ENCODE peak calls at places on chromosomes 16 and 17, in eight cellular contexts. D is GM23248, K is HepG2, N is ascending aorta, G is heart right ventricle, J is tibial nerve, Z is tibial artery, U is heart left ventricle. P is an unnamed sample. For H3K4me1, the result is how much of the 10 kb centered on the place peaks cover.

GRCh38 chr16:74064120-74064735 is 232.4 kb upstream of the PSMD7 start:
- DNase-seq in D (peak), G (no peak), K (no peak), Z (no peak), J (no peak), N (no peak), U (no peak), P (no peak)

GRCh38 chr16:49471038-49471727 is 97.6 kb downstream of the C16orf78 start:
- DNase-seq in K (no peak), Z (no peak), D (no peak), U (no peak), G (no peak), J (no peak), N (no peak), P (no peak)

GRCh38 chr16:76428858-76429257 is 151.7 kb downstream of the CNTNAP4 start:
- DNase-seq in U (no peak), K (peak), Z (no peak), G (no peak), N (no peak), D (no peak), J (no peak), P (no peak)

GRCh38 chr16:67150058-67150832 is 553 bp downstream of the B3GNT9 start:
- DNase-seq in J (no peak), U (peak), G (peak), N (no peak), D (peak), Z (peak), K (no peak), P (peak)

GRCh38 chr17:29614345-29615047 is 8.2 kb downstream of the CORO6 start:
- DNase-seq in N (no peak), K (no peak), G (no peak), Z (no peak), U (no peak), J (no peak), D (no peak), P (no peak)

GRCh38 chr16:56041556-56042140 is 149.6 kb upstream of the GNAO1 start:
- DNase-seq in U (peak), N (no peak), K (peak), J (no peak), G (no peak), D (peak), Z (no peak), P (no peak)

GRCh38 chr17:11948791-11949190 is 48.5 kb downstream of the ZNF18 start:
- DNase-seq in N (no peak), G (no peak), K (no peak), J (no peak), Z (no peak), D (peak), U (peak), P (no peak)

GRCh38 chr17:2849327-2849670 is 53.1 kb downstream of the RAP1GAP2 start:
- DNase-seq in J (no peak), Z (no peak), G (no peak), D (peak), N (no peak), U (no peak), K (no peak), P (no peak)

GRCh38 chr17:56665864-56666263 is 72.4 kb downstream of the NOG start:
- DNase-seq in N (no peak), G (no peak), K (no peak), J (no peak), Z (no peak), D (no peak), U (no peak), P (no peak)

GRCh38 chr17:75685508-75685907 is 18.4 kb downstream of the SAP30BP start:
- DNase-seq in D (peak), J (no peak), Z (no peak), U (no peak), N (no peak), K (no peak), G (no peak), P (no peak)

GRCh38 chr16:83100679-83101078 is 473.9 kb downstream of the CDH13 start:
- DNase-seq in J (no peak), K (no peak), D (peak), Z (no peak), U (no peak), G (no peak), N (no peak), P (no peak)

GRCh38 chr16:21590287-21590686 is 9.1 kb upstream of the METTL9 start:
- DNase-seq in G (no peak), U (no peak), J (no peak), K (no peak), N (no peak), Z (no peak), D (peak), P (no peak)

GRCh38 chr17:6366144-6366755 is 68.7 kb downstream of the AIPL1 start:
- DNase-seq in N (no peak), J (no peak), G (no peak), K (no peak), Z (no peak), D (peak), U (no peak), P (no peak)

GRCh38 chr17:50593321-50593720 is 32.8 kb downstream of the CACNA1G start:
- DNase-seq in G (peak), U (peak), D (no peak), J (no peak), N (no peak), Z (no peak), K (peak), P (peak)

GRCh38 chr16:35732046-35732810 is 2272.8 kb downstream of the TP53TG3F start:
- DNase-seq in J (no peak), K (no peak), U (no peak), D (no peak), N (no peak), G (no peak), Z (no peak), P (no peak)

GRCh38 chr16:50372611-50373344 is 4.0 kb upstream of the BRD7 start:
- DNase-seq in J (no peak), N (peak), D (peak), K (peak), U (peak), G (peak), Z (peak), P (peak)

GRCh38 chr17:31586946-31587345 is 195.5 kb downstream of the RAB11FIP4 start:
- DNase-seq in D (peak), J (no peak), N (no peak), Z (no peak), U (no peak), G (no peak), K (no peak), P (no peak)

GRCh38 chr17:74297941-74298340 is 23.9 kb downstream of the DNAI2 start:
- DNase-seq in J (no peak), G (no peak), D (peak), K (no peak), Z (no peak), U (no peak), N (no peak), P (no peak)

GRCh38 chr16:2720719-2721633 is 952 bp upstream of the PRSS27 start:
- DNase-seq in G (peak), D (peak), Z (peak), K (peak), J (peak), N (peak), U (peak), P (peak)

GRCh38 chr16:72380283-72380682 is 208.3 kb upstream of the PMFBP1 start:
- DNase-seq in G (no peak), J (no peak), N (no peak), K (no peak), D (no peak), U (no peak), Z (no peak), P (no peak)

GRCh38 chr16:17461951-17462729 is 8.6 kb downstream of the XYLT1 start:
- DNase-seq in D (no peak), N (no peak), J (no peak), Z (no peak), K (no peak), G (no peak), U (no peak), P (no peak)

GRCh38 chr17:66714046-66715023 is 120.6 kb upstream of the CACNG5 start:
- DNase-seq in N (no peak), K (no peak), D (no peak), Z (no peak), J (no peak), U (no peak), G (no peak), P (no peak)

GRCh38 chr17:66713533-66714042 is 121.3 kb upstream of the CACNG5 start:
- DNase-seq in K (no peak), J (no peak), Z (no peak), N (no peak), D (no peak), U (no peak), G (no peak), P (no peak)

GRCh38 chr17:66711936-66712335 is 123.0 kb upstream of the CACNG5 start:
- DNase-seq in J (peak), D (no peak), U (no peak), G (no peak), K (peak), N (no peak), Z (no peak), P (no peak)

GRCh38 chr17:66711403-66711802 is 123.5 kb upstream of the CACNG5 start:
- DNase-seq in G (no peak), Z (no peak), N (no peak), K (no peak), J (no peak), U (no peak), D (no peak), P (no peak)

DNA sequence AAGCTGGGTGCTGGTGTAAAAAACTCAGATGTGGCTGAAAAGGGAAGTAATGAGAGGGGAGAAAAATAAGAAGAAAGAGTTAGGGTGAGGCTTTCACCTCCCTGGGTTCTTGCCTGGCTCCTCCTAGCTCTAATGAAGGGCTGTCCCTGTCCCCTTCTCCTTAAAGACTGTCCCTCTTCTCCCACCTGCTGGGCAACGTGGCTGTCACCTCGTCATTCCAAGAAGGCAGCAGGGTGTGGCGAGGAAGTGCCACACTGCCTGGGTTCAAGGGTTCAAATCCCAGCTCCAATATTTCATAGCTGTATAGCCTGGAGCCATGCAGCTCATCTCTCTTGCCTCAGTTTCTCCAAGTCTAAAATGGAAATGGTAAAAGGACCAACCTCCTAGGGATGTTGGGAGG is 122.5 kb upstream of the CACNG5 start:
- DNase-seq in K (no peak), D (no peak), U (no peak), Z (no peak), N (no peak), G (no peak), J (no peak), P (no peak)
- H3K4me1 ChIP-seq in K (under half), D (under half), U (under half), Z (under half), N (under half), G (under half), J (under half), P (under half)

GRCh38 chr16:84825896-84826557 is 6.2 kb downstream of the CRISPLD2 start:
- DNase-seq in J (no peak), D (peak), N (no peak), U (no peak), Z (no peak), K (no peak), G (no peak), P (no peak)

GRCh38 chr16:84822990-84823389 is 3.2 kb downstream of the CRISPLD2 start:
- DNase-seq in N (no peak), K (no peak), U (no peak), D (no peak), Z (no peak), J (no peak), G (no peak), P (no peak)

GRCh38 chr16:84821728-84822676 is 2.2 kb downstream of the CRISPLD2 start:
- DNase-seq in K (no peak), J (no peak), D (peak), G (no peak), Z (no peak), N (no peak), U (peak), P (no peak)

GRCh38 chr16:84823484-84823883 is 3.7 kb downstream of the CRISPLD2 start:
- DNase-seq in G (no peak), N (no peak), D (peak), Z (peak), U (no peak), K (no peak), J (no peak), P (no peak)

DNA sequence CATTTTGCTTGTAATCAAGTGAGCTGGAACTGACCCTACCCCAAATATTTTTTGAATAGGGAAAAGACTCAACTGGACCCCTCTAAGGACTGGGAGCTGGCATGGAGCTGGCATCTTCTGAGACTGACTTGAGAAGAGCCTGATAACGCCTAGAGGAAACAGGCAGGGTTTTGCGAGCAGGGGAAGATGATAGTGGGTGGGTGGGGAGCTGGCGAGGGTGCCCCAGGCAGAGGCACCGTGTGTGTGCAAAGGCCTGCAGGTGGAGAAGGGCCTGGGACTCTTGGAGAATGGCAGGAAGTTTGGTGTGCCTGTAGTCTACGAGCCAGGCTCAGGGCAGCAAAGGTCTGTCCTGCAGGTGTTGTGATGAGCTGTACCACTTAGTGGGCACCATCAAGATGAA is 4.1 kb downstream of the CRISPLD2 start:
- DNase-seq in U (no peak), G (no peak), D (no peak), K (no peak), Z (no peak), J (no peak), N (no peak), P (no peak)
- H3K4me1 ChIP-seq in U (under half), G (half or more), D (half or more), K (under half), Z (under half), J (under half), N (under half), P (half or more)

GRCh38 chr17:35086164-35086563 is 22.7 kb upstream of the RFFL start:
- DNase-seq in N (no peak), D (no peak), Z (no peak), G (no peak), K (no peak), J (no peak), U (no peak), P (no peak)
- H3K4me1 ChIP-seq in N (under half), D (under half), Z (under half), G (under half), K (half or more), J (under half), U (under half), P (under half)

DNA sequence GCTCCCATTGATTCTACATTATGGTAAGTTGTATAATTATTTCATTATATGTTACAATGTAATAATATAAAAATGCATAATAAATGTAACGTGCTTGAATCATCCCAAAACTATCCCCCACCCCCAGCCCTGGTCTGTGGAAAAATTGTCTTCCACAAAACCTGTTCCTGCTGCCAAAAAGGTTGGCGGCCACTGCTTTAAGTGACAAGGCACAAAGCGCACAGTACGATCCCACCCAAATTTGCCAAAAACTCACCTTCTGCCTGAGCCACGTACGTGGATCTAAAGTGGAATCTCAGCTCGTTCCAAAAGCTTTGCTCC is 14.5 kb downstream of the CYB561 start:
- DNase-seq in Z (no peak), K (no peak), D (no peak), J (no peak), N (no peak), G (no peak), U (no peak), P (no peak)
- H3K4me1 ChIP-seq in Z (under half), K (half or more), D (under half), J (under half), N (under half), G (half or more), U (under half), P (half or more)

DNA sequence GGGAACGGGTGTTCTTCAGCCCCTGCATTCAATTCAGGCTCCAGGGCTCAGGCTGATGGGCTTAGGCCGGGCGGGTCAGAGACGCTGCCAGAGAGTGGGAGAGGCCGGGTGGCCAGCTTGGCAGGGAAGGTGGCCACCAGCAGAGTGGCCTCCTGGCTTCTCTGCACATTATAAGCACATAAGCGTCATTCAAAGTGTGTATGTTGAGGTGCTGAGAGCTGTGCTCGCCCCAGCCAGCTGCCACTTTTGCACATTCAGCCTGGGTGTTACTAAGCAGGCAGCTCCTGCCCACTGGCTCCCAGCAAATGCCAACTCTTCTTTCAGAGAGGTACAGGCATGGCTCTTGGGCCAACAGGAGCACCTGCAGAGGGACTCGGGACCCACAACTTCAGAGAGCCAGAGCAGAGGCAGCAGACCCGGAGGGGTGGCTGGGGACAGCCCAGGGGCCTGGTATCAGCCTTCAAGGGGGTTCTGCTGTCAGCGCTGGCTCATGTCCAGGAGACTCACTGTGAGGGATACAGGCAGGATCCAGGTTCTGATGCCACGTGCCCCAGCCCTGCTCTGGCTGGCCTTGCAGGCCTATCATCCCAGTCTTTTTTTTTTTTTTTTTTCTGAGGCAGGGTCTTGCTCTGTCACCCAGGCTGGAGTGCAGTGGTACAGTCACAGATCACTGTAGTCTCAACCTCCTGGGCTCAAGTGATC is 8.8 kb upstream of the MTSS2 start:
- DNase-seq in Z (no peak), N (no peak), D (peak), U (no peak), J (no peak), K (no peak), G (peak), P (no peak)
- H3K4me1 ChIP-seq in Z (under half), N (half or more), D (half or more), U (half or more), J (under half), K (half or more), G (half or more), P (half or more)

GRCh38 chr16:29815793-29816693 is at the start of gene PAGR1:
- DNase-seq in J (peak), K (peak), G (peak), N (peak), Z (peak), D (peak), U (peak), P (peak)
- H3K4me1 ChIP-seq in J (under half), K (half or more), G (half or more), N (under half), Z (under half), D (under half), U (under half), P (half or more)

DNA sequence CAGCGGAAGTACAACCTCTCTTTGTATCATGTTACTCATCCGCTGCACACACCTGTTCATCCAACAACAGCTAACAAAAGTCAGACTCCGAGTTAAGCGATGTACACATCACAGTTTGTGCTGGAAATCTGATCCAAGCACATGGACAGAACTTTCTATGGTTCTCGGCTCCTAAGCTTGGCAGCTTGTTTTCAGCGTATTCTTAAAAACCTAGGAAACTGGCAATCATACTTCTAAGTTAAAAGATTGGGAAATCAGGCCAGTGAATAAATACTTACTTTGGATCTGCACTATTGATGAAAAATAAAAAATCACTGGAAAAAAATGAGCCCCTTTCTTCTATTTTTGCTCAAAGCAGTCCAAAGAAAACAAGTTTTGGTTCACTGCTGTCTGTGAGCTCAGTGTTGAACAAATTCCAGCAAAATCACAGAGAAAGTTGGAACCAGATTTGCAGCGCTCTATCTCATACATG is 71.4 kb upstream of the CREBBP start:
- DNase-seq in N (no peak), J (no peak), Z (no peak), G (no peak), D (peak), U (no peak), K (no peak), P (no peak)
- H3K4me1 ChIP-seq in N (under half), J (under half), Z (under half), G (half or more), D (under half), U (under half), K (under half), P (half or more)

DNA sequence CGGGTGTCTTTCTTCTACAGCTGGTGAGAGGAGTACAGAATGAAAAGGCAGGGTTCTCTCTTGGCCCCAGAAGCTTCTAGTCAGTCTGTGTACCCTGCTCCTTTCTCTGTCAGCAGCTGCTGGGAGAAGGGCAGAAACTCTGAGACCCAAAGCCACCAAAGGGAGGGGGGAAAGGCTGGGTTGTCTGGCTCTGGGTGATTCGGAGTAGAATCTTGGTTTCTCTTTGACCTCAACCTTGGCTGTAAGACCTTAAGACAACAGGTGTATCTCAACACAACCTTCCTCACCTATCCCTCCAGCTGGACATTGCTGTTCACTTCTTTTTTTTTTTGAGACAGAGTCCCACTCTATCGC is 3.3 kb upstream of the NR1D1 start:
- DNase-seq in G (no peak), K (no peak), Z (no peak), J (no peak), U (no peak), N (no peak), D (no peak), P (no peak)
- H3K4me1 ChIP-seq in G (half or more), K (half or more), Z (under half), J (under half), U (half or more), N (half or more), D (under half), P (half or more)